ENCODE peak calls at places on chromosomes 6 and 20, in eight cellular contexts. One of them, this sample, is unnamed.

GRCh38 chr6:108559884-108560462 is 744 bp upstream of the FOXO3 start:
- DNase-seq in HepG2: peak; percentile 39
- DNase-seq in vagina: peak; percentile 93
- DNase-seq in breast epithelium: peak; percentile 78
- DNase-seq in transverse colon: peak; percentile 69
- DNase-seq in HCT116: no peak
- DNase-seq in stomach: peak; percentile 49
- DNase-seq in sigmoid colon: peak; percentile 93
- DNase-seq in this sample: peak; percentile 94

GRCh38 chr6:40395066-40395697 is 192.0 kb downstream of the LRFN2 start:
- DNase-seq in HepG2: no peak
- DNase-seq in vagina: peak; percentile 62
- DNase-seq in breast epithelium: no peak
- DNase-seq in transverse colon: no peak
- DNase-seq in HCT116: no peak
- DNase-seq in stomach: peak; percentile 36
- DNase-seq in sigmoid colon: no peak
- DNase-seq in this sample: peak; percentile 83

GRCh38 chr6:91678679-91679078 is 1091.8 kb upstream of the MAP3K7 start:
- DNase-seq in HepG2: no peak
- DNase-seq in vagina: no peak
- DNase-seq in breast epithelium: no peak
- DNase-seq in transverse colon: no peak
- DNase-seq in HCT116: no peak
- DNase-seq in stomach: no peak
- DNase-seq in sigmoid colon: no peak
- DNase-seq in this sample: no peak

GRCh38 chr20:19265646-19266374 is 53.4 kb downstream of the SLC24A3 start:
- DNase-seq in HepG2: peak; percentile 10
- DNase-seq in vagina: peak; percentile 71
- DNase-seq in breast epithelium: no peak
- DNase-seq in transverse colon: no peak
- DNase-seq in HCT116: no peak
- DNase-seq in stomach: no peak
- DNase-seq in sigmoid colon: no peak
- DNase-seq in this sample: no peak

GRCh38 chr20:23669327-23669726 is 19.5 kb downstream of the CST4 start:
- DNase-seq in HepG2: no peak
- DNase-seq in vagina: peak; percentile 6
- DNase-seq in breast epithelium: no peak
- DNase-seq in transverse colon: no peak
- DNase-seq in HCT116: no peak
- DNase-seq in stomach: no peak
- DNase-seq in sigmoid colon: no peak
- DNase-seq in this sample: no peak

GRCh38 chr20:6040958-6041807 is 12.7 kb downstream of the LRRN4 start:
- DNase-seq in HepG2: no peak
- DNase-seq in vagina: no peak
- DNase-seq in breast epithelium: no peak
- DNase-seq in transverse colon: no peak
- DNase-seq in HCT116: no peak
- DNase-seq in stomach: no peak
- DNase-seq in sigmoid colon: no peak
- DNase-seq in this sample: no peak

GRCh38 chr20:43915209-43916072 is 789 bp downstream of the TOX2 start:
- DNase-seq in HepG2: no peak
- DNase-seq in vagina: no peak
- DNase-seq in breast epithelium: no peak
- DNase-seq in transverse colon: peak; percentile 30
- DNase-seq in HCT116: no peak
- DNase-seq in stomach: no peak
- DNase-seq in sigmoid colon: no peak
- DNase-seq in this sample: no peak

GRCh38 chr6:144405173-144405572 is 120.0 kb downstream of the UTRN start:
- DNase-seq in HepG2: no peak
- DNase-seq in vagina: no peak
- DNase-seq in breast epithelium: no peak
- DNase-seq in transverse colon: no peak
- DNase-seq in HCT116: no peak
- DNase-seq in stomach: no peak
- DNase-seq in sigmoid colon: no peak
- DNase-seq in this sample: no peak

GRCh38 chr6:124964764-124965105 is 2.5 kb downstream of the RNF217 start:
- DNase-seq in HepG2: no peak
- DNase-seq in vagina: no peak
- DNase-seq in breast epithelium: no peak
- DNase-seq in transverse colon: no peak
- DNase-seq in HCT116: no peak
- DNase-seq in stomach: no peak
- DNase-seq in sigmoid colon: no peak
- DNase-seq in this sample: no peak

GRCh38 chr6:25050356-25050755 is 114.6 kb upstream of the RIPOR2 start:
- DNase-seq in HepG2: no peak
- DNase-seq in vagina: no peak
- DNase-seq in breast epithelium: no peak
- DNase-seq in transverse colon: peak; percentile 22
- DNase-seq in HCT116: no peak
- DNase-seq in stomach: no peak
- DNase-seq in sigmoid colon: no peak
- DNase-seq in this sample: no peak

GRCh38 chr6:16402501-16402900 is 164.1 kb downstream of the GMPR start:
- DNase-seq in HepG2: no peak
- DNase-seq in vagina: no peak
- DNase-seq in breast epithelium: no peak
- DNase-seq in transverse colon: no peak
- DNase-seq in HCT116: no peak
- DNase-seq in stomach: no peak
- DNase-seq in sigmoid colon: no peak
- DNase-seq in this sample: no peak

GRCh38 chr6:165821754-165822153 is 158.7 kb upstream of the PDE10A start:
- DNase-seq in HepG2: no peak
- DNase-seq in vagina: no peak
- DNase-seq in breast epithelium: no peak
- DNase-seq in transverse colon: no peak
- DNase-seq in HCT116: peak; percentile 10
- DNase-seq in stomach: no peak
- DNase-seq in sigmoid colon: no peak
- DNase-seq in this sample: no peak

GRCh38 chr6:63493557-63493956 is 78.7 kb upstream of the LOC128125822 start:
- DNase-seq in HepG2: no peak
- DNase-seq in vagina: no peak
- DNase-seq in breast epithelium: no peak
- DNase-seq in transverse colon: no peak
- DNase-seq in HCT116: peak; percentile 65
- DNase-seq in stomach: no peak
- DNase-seq in sigmoid colon: no peak
- DNase-seq in this sample: no peak

GRCh38 chr6:9628819-9629218 is 786.1 kb downstream of the TFAP2A start:
- DNase-seq in HepG2: no peak
- DNase-seq in vagina: no peak
- DNase-seq in breast epithelium: no peak
- DNase-seq in transverse colon: no peak
- DNase-seq in HCT116: no peak
- DNase-seq in stomach: no peak
- DNase-seq in sigmoid colon: no peak
- DNase-seq in this sample: no peak

GRCh38 chr6:84399003-84399402 is 171.6 kb upstream of the CEP162 start:
- DNase-seq in HepG2: no peak
- DNase-seq in vagina: no peak
- DNase-seq in breast epithelium: no peak
- DNase-seq in transverse colon: no peak
- DNase-seq in HCT116: no peak
- DNase-seq in stomach: no peak
- DNase-seq in sigmoid colon: no peak
- DNase-seq in this sample: no peak

GRCh38 chr6:52603000-52603795 is 26.3 kb upstream of the TRAM2 start:
- DNase-seq in HepG2: no peak
- DNase-seq in vagina: no peak
- DNase-seq in breast epithelium: no peak
- DNase-seq in transverse colon: no peak
- DNase-seq in HCT116: no peak
- DNase-seq in stomach: no peak
- DNase-seq in sigmoid colon: no peak
- DNase-seq in this sample: peak; percentile 50

GRCh38 chr6:136365781-136366354 is 76.2 kb upstream of the BCLAF1 start:
- DNase-seq in HepG2: no peak
- DNase-seq in vagina: no peak
- DNase-seq in breast epithelium: peak; percentile 63
- DNase-seq in transverse colon: peak; percentile 54
- DNase-seq in HCT116: no peak
- DNase-seq in stomach: peak; percentile 34
- DNase-seq in sigmoid colon: peak; percentile 77
- DNase-seq in this sample: no peak

GRCh38 chr6:26284537-26285142 is 80.4 kb upstream of the BTN3A2 start:
- DNase-seq in HepG2: no peak
- DNase-seq in vagina: peak; percentile 90
- DNase-seq in breast epithelium: peak; percentile 58
- DNase-seq in transverse colon: peak; percentile 69
- DNase-seq in HCT116: no peak
- DNase-seq in stomach: peak; percentile 55
- DNase-seq in sigmoid colon: peak; percentile 87
- DNase-seq in this sample: no peak
- TF ChIP-seq POLR2A in HepG2: no peak
- TF ChIP-seq POLR2A in vagina: no peak
- TF ChIP-seq POLR2A in breast epithelium: no peak
- TF ChIP-seq POLR2A in transverse colon: no peak
- TF ChIP-seq POLR2A in HCT116: no peak
- TF ChIP-seq POLR2A in stomach: no peak
- TF ChIP-seq POLR2A in sigmoid colon: no peak
- TF ChIP-seq POLR2A in this sample: no peak

GRCh38 chr6:156674197-156674596 is 103.0 kb upstream of the ARID1B start:
- DNase-seq in HepG2: no peak
- DNase-seq in vagina: no peak
- DNase-seq in breast epithelium: no peak
- DNase-seq in transverse colon: no peak
- DNase-seq in HCT116: no peak
- DNase-seq in stomach: no peak
- DNase-seq in sigmoid colon: no peak
- DNase-seq in this sample: no peak

GRCh38 chr6:156676721-156677120 is 100.5 kb upstream of the ARID1B start:
- DNase-seq in HepG2: no peak
- DNase-seq in vagina: no peak
- DNase-seq in breast epithelium: no peak
- DNase-seq in transverse colon: no peak
- DNase-seq in HCT116: no peak
- DNase-seq in stomach: no peak
- DNase-seq in sigmoid colon: no peak
- DNase-seq in this sample: no peak
- H3K4me3 ChIP-seq in HepG2: no peak overlapping the region
- H3K4me3 ChIP-seq in vagina: no peak overlapping the region
- H3K4me3 ChIP-seq in breast epithelium: no peak overlapping the region
- H3K4me3 ChIP-seq in transverse colon: no peak overlapping the region
- H3K4me3 ChIP-seq in HCT116: no peak overlapping the region
- H3K4me3 ChIP-seq in stomach: no peak overlapping the region
- H3K4me3 ChIP-seq in sigmoid colon: no peak overlapping the region
- H3K4me3 ChIP-seq in this sample: no peak overlapping the region

DNA sequence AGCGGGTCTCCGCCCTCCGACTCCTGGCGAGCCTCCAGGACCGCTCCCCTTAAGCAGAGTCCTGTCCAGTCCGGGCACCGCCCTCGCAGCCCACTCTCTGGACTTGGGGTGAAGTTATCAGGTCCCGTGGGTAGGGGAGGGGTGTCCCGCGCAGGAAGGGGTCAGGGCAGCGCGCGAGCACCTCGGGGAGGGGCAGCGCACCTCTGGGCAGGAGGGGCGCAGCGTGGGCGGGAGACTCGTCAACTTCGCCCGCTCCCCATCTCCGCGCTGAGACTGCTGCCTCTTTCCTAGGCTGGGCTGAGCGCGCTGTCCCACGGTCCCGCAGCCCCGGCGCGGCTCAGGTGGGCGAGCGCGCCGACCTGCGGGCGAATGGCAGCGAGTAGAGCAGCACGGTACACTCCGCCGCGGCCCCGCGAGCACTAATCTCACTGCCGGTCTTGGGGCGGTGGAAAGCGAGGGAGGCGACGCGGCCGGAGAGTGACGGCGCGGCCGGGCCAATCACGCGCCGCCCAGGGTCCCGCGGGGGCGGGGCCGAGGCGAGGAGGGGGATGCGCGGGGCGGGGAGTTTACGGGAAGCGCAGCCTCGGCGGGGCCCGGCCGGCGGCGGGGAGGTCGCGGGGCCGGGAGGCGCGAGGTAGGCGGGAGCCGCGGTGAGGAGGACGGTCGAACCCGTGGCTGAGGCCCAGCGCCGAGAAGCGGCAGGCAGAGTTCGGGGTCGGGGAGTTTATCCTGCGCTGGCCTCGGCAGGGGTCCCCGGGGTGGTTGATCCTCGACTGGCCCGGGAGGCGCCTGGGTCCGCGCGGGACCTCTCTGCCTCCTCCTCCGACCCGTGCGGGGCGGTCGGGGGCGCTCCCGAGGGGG is at the start of gene MAN1A1:
- DNase-seq in HepG2: peak; percentile 87
- DNase-seq in vagina: peak; percentile 90
- DNase-seq in breast epithelium: peak; percentile 82
- DNase-seq in transverse colon: peak; percentile 93
- DNase-seq in HCT116: peak; percentile 56
- DNase-seq in stomach: peak; percentile 90
- DNase-seq in sigmoid colon: peak; percentile 96
- DNase-seq in this sample: peak; percentile 97
- TF ChIP-seq POLR2AphosphoS5 in HepG2: peak; percentile 96
- TF ChIP-seq POLR2AphosphoS5 in vagina: no peak
- TF ChIP-seq POLR2AphosphoS5 in breast epithelium: peak; percentile 71
- TF ChIP-seq POLR2AphosphoS5 in transverse colon: peak; percentile 97
- TF ChIP-seq POLR2AphosphoS5 in HCT116: peak; percentile 89
- TF ChIP-seq POLR2AphosphoS5 in stomach: peak; percentile 93
- TF ChIP-seq POLR2AphosphoS5 in sigmoid colon: peak; percentile 95
- TF ChIP-seq POLR2AphosphoS5 in this sample: peak; percentile 97

GRCh38 chr20:38903335-38903734 is 22.9 kb upstream of the FAM83D start:
- DNase-seq in HepG2: no peak
- DNase-seq in vagina: no peak
- DNase-seq in breast epithelium: no peak
- DNase-seq in transverse colon: no peak
- DNase-seq in HCT116: no peak
- DNase-seq in stomach: no peak
- DNase-seq in sigmoid colon: no peak
- DNase-seq in this sample: no peak
- TF ChIP-seq POLR2A in HepG2: no peak
- TF ChIP-seq POLR2A in vagina: no peak
- TF ChIP-seq POLR2A in breast epithelium: no peak
- TF ChIP-seq POLR2A in transverse colon: no peak
- TF ChIP-seq POLR2A in HCT116: no peak
- TF ChIP-seq POLR2A in stomach: no peak
- TF ChIP-seq POLR2A in sigmoid colon: no peak
- TF ChIP-seq POLR2A in this sample: no peak

GRCh38 chr6:103000686-103001085 is 1607.2 kb downstream of the GRIK2 start:
- DNase-seq in HepG2: no peak
- DNase-seq in vagina: no peak
- DNase-seq in breast epithelium: no peak
- DNase-seq in transverse colon: no peak
- DNase-seq in HCT116: no peak
- DNase-seq in stomach: no peak
- DNase-seq in sigmoid colon: no peak
- DNase-seq in this sample: no peak
- H3K4me3 ChIP-seq in HepG2: no peak overlapping the region
- H3K4me3 ChIP-seq in vagina: no peak overlapping the region
- H3K4me3 ChIP-seq in breast epithelium: no peak overlapping the region
- H3K4me3 ChIP-seq in transverse colon: no peak overlapping the region
- H3K4me3 ChIP-seq in HCT116: no peak overlapping the region
- H3K4me3 ChIP-seq in stomach: no peak overlapping the region
- H3K4me3 ChIP-seq in sigmoid colon: no peak overlapping the region
- H3K4me3 ChIP-seq in this sample: no peak overlapping the region